ENCODE peak calls at places on chromosomes 16 and 17, in seven cellular contexts. Q, N, E, R, G, A and Y are unnamed samples.

GRCh38 chr16:57961538-57961937 is 9.4 kb downstream of the CNGB1 start:
- DNase-seq in Q (no peak), A (no peak), R (no peak), N (no peak), E (no peak), G (no peak), Y (no peak)

GRCh38 chr17:82216301-82217119 is 3.9 kb upstream of the CCDC57 start:
- DNase-seq in A (peak; percentile 81), Q (no peak), G (peak; percentile 76), N (peak; percentile 85), R (no peak), E (no peak), Y (peak; percentile 41)

GRCh38 chr17:81551458-81552243 is 502 bp downstream of the FAAP100 start:
- DNase-seq in R (no peak), A (peak; percentile 16), G (no peak), N (peak; percentile 54), E (peak; percentile 40), Q (no peak), Y (peak; percentile 87)

GRCh38 chr16:30984669-30985400 is at the start of gene HSD3B7:
- DNase-seq in E (peak; percentile 95), N (peak; percentile 93), G (peak; percentile 79), A (peak; percentile 68), R (peak; percentile 79), Q (peak; percentile 61), Y (peak; percentile 99)

GRCh38 chr16:2498531-2499253 is 15.1 kb upstream of the ATP6V0C start:
- DNase-seq in A (no peak), G (no peak), E (no peak), N (no peak), Q (no peak), R (no peak), Y (no peak)

GRCh38 chr16:64051826-64052225 is 1070.0 kb downstream of the CDH11 start:
- DNase-seq in E (peak; percentile 65), Q (peak; percentile 5), G (peak; percentile 21), A (no peak), N (no peak), R (no peak), Y (no peak)

GRCh38 chr17:49565948-49566491 is 9.7 kb upstream of the NXPH3 start:
- DNase-seq in R (no peak), E (no peak), Q (no peak), N (peak; percentile 70), G (peak; percentile 38), A (no peak), Y (peak; percentile 15)

GRCh38 chr17:7548585-7549400 is at the start of gene TNFSF12:
- DNase-seq in N (peak; percentile 72), E (peak; percentile 68), A (peak; percentile 7), Q (no peak), G (peak; percentile 25), R (peak; percentile 63), Y (peak; percentile 92)

GRCh38 chr16:77344306-77344705 is 90.5 kb downstream of the ADAMTS18 start:
- DNase-seq in A (no peak), Q (peak; percentile 57), G (peak; percentile 6), R (no peak), E (no peak), N (no peak), Y (no peak)

GRCh38 chr16:16121185-16121727 is 102.0 kb downstream of the ABCC6 start:
- DNase-seq in A (no peak), E (no peak), N (no peak), G (no peak), R (no peak), Q (no peak), Y (no peak)

GRCh38 chr17:21376585-21376834 is 353 bp downstream of the KCNJ12 start:
- DNase-seq in R (no peak), G (no peak), E (no peak), N (no peak), A (no peak), Q (no peak), Y (no peak)

GRCh38 chr17:21376835-21377690 is 906 bp downstream of the KCNJ12 start:
- DNase-seq in G (peak; percentile 28), E (peak; percentile 64), A (peak; percentile 8), Q (peak; percentile 11), R (no peak), N (no peak), Y (peak; percentile 86)

GRCh38 chr17:21374455-21375161 is 1.5 kb upstream of the KCNJ12 start:
- DNase-seq in A (no peak), N (no peak), E (no peak), G (no peak), R (no peak), Q (no peak), Y (no peak)

GRCh38 chr17:21375162-21375560 is 996 bp upstream of the KCNJ12 start:
- DNase-seq in A (no peak), G (no peak), N (no peak), E (no peak), R (no peak), Q (no peak), Y (no peak)

GRCh38 chr17:21375757-21376584 is at the start of gene KCNJ12:
- DNase-seq in A (no peak), N (peak; percentile 34), E (peak; percentile 82), R (no peak), G (peak; percentile 9), Q (no peak), Y (peak; percentile 95)
- H3K27me3 ChIP-seq in A (peaks cover 65% of the 10 kb centered on the region), N (peaks cover 40% of the 10 kb centered on the region), E (peaks cover 49% of the 10 kb centered on the region), R (no peaks in the 10 kb centered on the region), G (peaks cover 9% of the 10 kb centered on the region), Q (peaks cover 9% of the 10 kb centered on the region), Y (peaks cover 38% of the 10 kb centered on the region)

DNA sequence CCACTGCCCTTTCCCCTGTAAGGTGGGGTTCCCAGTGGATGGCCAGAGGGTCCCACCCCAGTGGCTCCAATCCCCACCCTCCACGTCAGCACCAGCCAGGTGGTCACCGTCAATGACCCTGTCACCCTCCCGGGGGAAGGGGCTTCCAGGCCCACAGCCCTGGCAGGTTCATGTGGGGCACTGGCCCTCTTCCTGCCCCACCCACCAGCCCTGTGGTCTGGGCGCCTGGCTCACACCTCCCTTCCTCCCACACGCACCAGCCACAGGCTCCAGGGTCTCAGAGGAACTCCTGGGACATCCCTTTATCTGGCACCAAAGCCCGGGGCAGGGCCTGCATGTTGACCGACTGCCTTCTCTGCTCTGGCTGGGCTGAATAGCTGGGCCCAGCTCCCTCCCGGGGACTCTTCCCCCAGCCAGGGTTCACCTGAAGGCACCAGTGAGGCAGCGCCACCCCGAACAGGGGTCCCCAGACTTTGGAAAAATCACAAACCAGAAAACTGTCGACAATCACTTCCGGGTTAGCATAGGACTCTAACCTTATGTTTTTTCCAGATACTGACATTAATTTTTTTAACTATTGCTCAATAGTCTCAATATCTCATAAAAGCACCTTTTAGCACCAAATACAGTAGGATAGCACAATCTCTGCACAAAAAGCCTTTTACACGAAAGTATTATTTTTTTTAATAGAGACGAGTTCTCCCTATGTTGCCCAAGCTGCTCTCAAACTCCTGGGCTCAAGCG is 21.9 kb upstream of the ZC3H18 start:
- DNase-seq in Q (no peak), A (no peak), R (no peak), E (no peak), N (no peak), G (no peak), Y (peak; percentile 57)
- H3K27me3 ChIP-seq in Q (peaks cover 30% of the 10 kb centered on the region), A (peaks cover 56% of the 10 kb centered on the region), R (no peaks in the 10 kb centered on the region), E (no peaks in the 10 kb centered on the region), N (peaks cover 22% of the 10 kb centered on the region), G (peaks cover 20% of the 10 kb centered on the region), Y (peaks cover 8% of the 10 kb centered on the region)

GRCh38 chr17:48462946-48463345 is 32.9 kb upstream of the SKAP1 start:
- DNase-seq in A (no peak), N (no peak), G (no peak), E (no peak), Q (no peak), R (no peak), Y (no peak)
- H3K27me3 ChIP-seq in A (peaks cover 38% of the 10 kb centered on the region), N (peaks cover 8% of the 10 kb centered on the region), G (no peaks in the 10 kb centered on the region), E (peaks cover 18% of the 10 kb centered on the region), Q (peaks cover 11% of the 10 kb centered on the region), R (no peaks in the 10 kb centered on the region), Y (peaks cover 4% of the 10 kb centered on the region)

DNA sequence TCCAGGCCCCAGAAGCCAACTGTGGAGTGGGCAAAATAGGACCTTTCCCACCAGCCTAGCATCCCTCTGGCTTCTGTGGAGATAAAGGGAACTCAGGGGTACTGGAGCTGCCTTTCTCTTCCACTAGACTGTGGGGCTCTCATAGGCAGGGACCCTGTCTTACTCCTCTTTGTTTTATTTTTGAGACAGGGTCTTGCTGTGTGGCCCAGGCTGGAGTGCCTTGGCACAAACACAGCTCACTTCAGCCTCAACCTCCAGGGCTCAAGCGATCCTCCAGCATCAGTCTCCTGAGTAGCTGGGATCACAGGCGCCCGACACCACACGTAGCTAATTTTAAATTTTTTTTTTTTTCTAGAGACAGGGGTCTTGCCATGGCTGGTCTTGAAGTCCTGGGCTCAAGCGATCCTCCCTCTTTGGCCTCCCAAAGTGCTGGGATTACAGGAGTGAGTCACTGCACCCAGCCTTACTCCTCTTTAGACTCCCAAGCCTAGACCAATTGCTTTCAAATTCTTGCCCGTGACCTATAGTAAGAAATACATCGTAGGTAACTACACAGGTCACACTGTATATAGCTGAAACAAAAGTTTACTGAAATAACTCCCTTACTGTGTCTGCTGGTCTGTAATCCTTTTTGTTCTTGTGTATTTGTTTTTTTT is 2.6 kb downstream of the RAI1 start:
- DNase-seq in A (no peak), Q (no peak), G (no peak), E (no peak), N (no peak), R (no peak), Y (no peak)
- H3K27me3 ChIP-seq in A (no peaks in the 10 kb centered on the region), Q (no peaks in the 10 kb centered on the region), G (peaks cover 2% of the 10 kb centered on the region), E (peaks cover 97% of the 10 kb centered on the region), N (no peaks in the 10 kb centered on the region), R (no peaks in the 10 kb centered on the region), Y (peaks cover 82% of the 10 kb centered on the region)

GRCh38 chr17:38329284-38329683 is 14.5 kb downstream of the GPR179 start:
- DNase-seq in G (no peak), N (no peak), R (no peak), Q (no peak), A (no peak), E (no peak), Y (no peak)
- H3K27me3 ChIP-seq in G (peaks cover 20% of the 10 kb centered on the region), N (peaks cover 20% of the 10 kb centered on the region), R (peaks cover 3% of the 10 kb centered on the region), Q (peaks cover 4% of the 10 kb centered on the region), A (peaks cover 49% of the 10 kb centered on the region), E (no peaks in the 10 kb centered on the region), Y (no peaks in the 10 kb centered on the region)

GRCh38 chr17:28999216-28999615 is 6.6 kb downstream of the SEZ6 start:
- DNase-seq in N (no peak), A (no peak), G (no peak), E (no peak), Q (no peak), R (no peak), Y (peak; percentile 43)
- H3K27me3 ChIP-seq in N (peaks cover 16% of the 10 kb centered on the region), A (peaks cover 71% of the 10 kb centered on the region), G (peaks cover 14% of the 10 kb centered on the region), E (peaks cover 9% of the 10 kb centered on the region), Q (peaks cover 25% of the 10 kb centered on the region), R (peaks cover 10% of the 10 kb centered on the region), Y (peaks cover 4% of the 10 kb centered on the region)

GRCh38 chr17:69947027-69947759 is 127.8 kb upstream of the KCNJ16 start:
- DNase-seq in E (no peak), Q (peak; percentile 38), N (no peak), G (no peak), A (peak; percentile 28), R (no peak), Y (no peak)
- H3K27me3 ChIP-seq in E (no peaks in the 10 kb centered on the region), Q (no peaks in the 10 kb centered on the region), N (no peaks in the 10 kb centered on the region), G (no peaks in the 10 kb centered on the region), A (no peaks in the 10 kb centered on the region), R (no peaks in the 10 kb centered on the region), Y (no peaks in the 10 kb centered on the region)